ENCODE peak calls at places on chromosomes 3 and 15, in five cellular contexts. M, U, N, I and H are unnamed samples.

GRCh38 chr3:196275126-196275525 is 12.4 kb downstream of the PCYT1A start:
- DNase-seq in M (no peak), U (no peak), N (no peak), I (no peak), H (no peak)

GRCh38 chr3:151169700-151170224 is 33.3 kb downstream of the GPR171 start:
- DNase-seq in M (no peak), U (peak), N (no peak), I (no peak), H (peak)

GRCh38 chr15:66938114-66938830 is 127.1 kb upstream of the SMAD3 start:
- DNase-seq in M (no peak), U (no peak), N (no peak), I (no peak), H (no peak)

GRCh38 chr3:134078169-134078821 is 48.6 kb upstream of the SLCO2A1 start:
- DNase-seq in M (no peak), U (no peak), N (no peak), I (peak), H (no peak)

GRCh38 chr15:47586653-47587224 is 130.6 kb upstream of the SEMA6D start:
- DNase-seq in M (no peak), U (peak), N (no peak), I (no peak), H (no peak)

GRCh38 chr3:187729598-187729997 is 15.7 kb downstream of the BCL6 start:
- DNase-seq in M (no peak), U (no peak), N (no peak), I (no peak), H (no peak)

GRCh38 chr15:55899537-55899936 is 93.9 kb downstream of the NEDD4 start:
- DNase-seq in M (no peak), U (no peak), N (no peak), I (no peak), H (no peak)

GRCh38 chr15:33310481-33311311 is at the start of gene RYR3:
- DNase-seq in M (no peak), U (no peak), N (no peak), I (peak), H (peak)

GRCh38 chr15:50764331-50765201 is 940 bp downstream of the SPPL2A start:
- DNase-seq in M (no peak), U (no peak), N (no peak), I (no peak), H (no peak)

GRCh38 chr3:3069723-3070122 is 40.5 kb downstream of the IL5RA start:
- DNase-seq in M (no peak), U (no peak), N (no peak), I (no peak), H (no peak)

GRCh38 chr15:67110958-67111864 is 45.8 kb downstream of the SMAD3 start:
- DNase-seq in M (no peak), U (peak), N (no peak), I (no peak), H (no peak)

GRCh38 chr15:72800819-72801481 is 17.4 kb upstream of the ADPGK start:
- DNase-seq in M (no peak), U (no peak), N (no peak), I (no peak), H (no peak)

GRCh38 chr3:114582929-114583328 is 289.1 kb downstream of the TIGIT start:
- DNase-seq in M (no peak), U (no peak), N (no peak), I (no peak), H (no peak)

GRCh38 chr3:194148383-194148782 is 12.4 kb downstream of the HES1 start:
- DNase-seq in M (no peak), U (peak), N (peak), I (peak), H (no peak)

GRCh38 chr15:72116680-72117447 is 1.1 kb downstream of the MYO9A start:
- DNase-seq in M (no peak), U (peak), N (no peak), I (no peak), H (peak)

GRCh38 chr3:192130534-192131132 is 596.7 kb downstream of the FGF12 start:
- DNase-seq in M (peak), U (peak), N (peak), I (no peak), H (peak)

GRCh38 chr15:70036585-70037343 is 61.0 kb downstream of the TLE3 start:
- DNase-seq in M (no peak), U (peak), N (peak), I (peak), H (no peak)

GRCh38 chr3:168168743-168169142 is 73.0 kb upstream of the GOLIM4 start:
- DNase-seq in M (no peak), U (no peak), N (no peak), I (no peak), H (no peak)

DNA sequence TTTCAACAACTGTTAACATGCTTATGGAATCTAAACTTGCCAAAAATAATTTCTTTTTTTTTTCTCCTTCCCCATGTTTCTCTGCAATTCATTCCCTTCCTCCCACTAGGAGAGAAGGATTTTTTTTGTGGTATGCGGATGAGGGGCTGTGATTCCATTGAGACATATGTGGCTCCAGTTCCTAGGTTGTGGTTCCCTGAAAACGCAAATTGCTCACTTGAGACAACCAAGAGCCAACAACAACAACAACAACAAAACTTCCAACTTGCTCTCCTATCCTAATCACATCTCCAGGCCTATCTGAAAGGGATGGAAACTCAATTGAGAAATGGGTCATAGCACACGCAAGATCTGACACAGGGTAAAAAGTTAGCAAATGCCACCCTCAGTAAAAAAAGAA is 406.5 kb upstream of the TGFBR2 start:
- DNase-seq in M (no peak), U (no peak), N (no peak), I (no peak), H (no peak)
- TF ChIP-seq CTCF in M (no peak), U (no peak), N (no peak), I (no peak), H (no peak)

GRCh38 chr3:171005648-171006047 is 20.9 kb downstream of the SLC2A2 start:
- DNase-seq in M (no peak), U (no peak), N (no peak), I (no peak), H (no peak)
- H3K27ac ChIP-seq in M (no peak), U (no peak), N (no peak), I (no peak), H (no peak)

GRCh38 chr3:124923833-124924232 is 10.7 kb downstream of the MUC13 start:
- DNase-seq in M (no peak), U (no peak), N (no peak), I (no peak), H (no peak)
- TF ChIP-seq CTCF in M (peak), U (no peak), N (no peak), I (no peak), H (no peak)

GRCh38 chr3:98897701-98898100 is 3.8 kb downstream of the DCBLD2 start:
- DNase-seq in M (no peak), U (no peak), N (no peak), I (no peak), H (no peak)
- H3K27ac ChIP-seq in M (peak), U (no peak), N (no peak), I (no peak), H (no peak)

DNA sequence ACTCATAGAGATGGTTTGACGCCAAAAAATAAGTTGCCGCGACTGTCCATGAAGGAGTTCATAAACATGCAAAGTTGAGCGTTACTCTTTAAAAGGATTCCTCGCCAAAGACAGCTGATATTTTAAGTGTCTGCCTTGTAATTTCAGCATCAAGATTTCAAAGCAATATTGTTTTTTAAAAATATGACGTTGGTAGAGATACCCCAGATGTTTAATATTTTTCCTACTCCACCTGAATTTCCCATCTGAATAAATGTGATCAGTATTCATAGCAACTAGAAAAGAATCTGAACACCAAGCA is 155.0 kb downstream of the TUSC7 start:
- DNase-seq in M (no peak), U (no peak), N (no peak), I (no peak), H (no peak)
- TF ChIP-seq CTCF in M (no peak), U (no peak), N (no peak), I (no peak), H (no peak)

DNA sequence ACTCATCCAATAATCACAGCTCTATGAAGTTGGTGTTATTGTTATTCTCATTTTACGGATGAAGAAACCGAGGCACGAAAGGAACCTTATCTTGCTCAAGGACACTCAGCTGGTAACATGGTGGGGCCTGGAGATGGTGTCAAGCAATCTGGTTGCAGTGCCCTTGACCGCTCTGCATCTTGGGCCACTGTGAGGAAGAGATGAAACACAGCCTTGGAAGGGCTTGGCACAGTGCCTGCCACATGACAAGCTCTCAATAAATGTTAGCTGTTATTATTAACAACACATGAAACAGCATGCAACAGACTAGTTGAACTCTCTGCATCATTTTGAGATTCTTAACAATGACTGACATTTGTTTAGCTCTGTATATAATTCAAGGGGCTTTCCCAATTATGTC is 10.1 kb upstream of the ITGA11 start:
- DNase-seq in M (no peak), U (no peak), N (no peak), I (no peak), H (peak)
- H3K27ac ChIP-seq in M (no peak), U (no peak), N (no peak), I (no peak), H (no peak)

DNA sequence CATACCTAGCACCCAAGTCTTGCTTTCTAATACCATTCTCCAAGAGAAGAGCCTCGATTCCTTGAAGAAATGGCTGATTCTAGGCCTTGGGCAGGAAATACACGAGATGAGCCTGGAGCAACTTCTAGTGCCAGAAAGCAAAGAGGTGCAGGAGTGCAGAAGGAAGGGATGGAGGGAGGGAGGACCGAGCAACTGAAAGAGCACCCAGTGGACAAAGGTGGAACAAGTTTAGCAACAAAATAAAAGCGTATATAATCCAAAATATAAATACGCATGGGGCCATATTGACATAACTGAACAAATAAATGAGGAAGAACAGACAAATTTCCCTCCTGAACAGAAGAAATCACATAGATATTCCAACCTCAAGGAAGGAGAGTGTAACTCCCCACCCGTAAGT is 34.4 kb downstream of the CHSY1 start:
- DNase-seq in M (no peak), U (no peak), N (no peak), I (no peak), H (no peak)
- TF ChIP-seq CTCF in M (peak), U (no peak), N (no peak), I (no peak), H (no peak)